ENCODE peak calls at places on chromosomes 12 and 14, in five cellular contexts. O is IMR-90, Z is H9, G is neuronal stem cell, B is mesendoderm. P is an unnamed sample.

GRCh38 chr12:84696281-84696680 is 216.3 kb downstream of the SLC6A15 start:
- DNase-seq in O (no peak), G (no peak), Z (no peak), B (no peak), P (no peak)

GRCh38 chr14:102785598-102785963 is 8.3 kb downstream of the TRAF3 start:
- DNase-seq in G (no peak), B (no peak), Z (no peak), O (no peak), P (no peak)

GRCh38 chr12:12976366-12976765 is 23.7 kb downstream of the HEBP1 start:
- DNase-seq in Z (no peak), O (peak), B (no peak), G (no peak), P (peak)

GRCh38 chr14:84975503-84975902 is 554.4 kb upstream of the FLRT2 start:
- DNase-seq in G (no peak), O (no peak), B (no peak), Z (no peak), P (no peak)

GRCh38 chr14:89249296-89249565 is 167.8 kb downstream of the FOXN3 start:
- DNase-seq in B (peak), O (peak), G (no peak), Z (peak), P (peak)

GRCh38 chr14:106489112-106489881 is 962.9 kb downstream of the TMEM121 start:
- DNase-seq in Z (no peak), B (no peak), O (no peak), G (no peak), P (no peak)

GRCh38 chr14:20630340-20631022 is 11.0 kb downstream of the OR6S1 start:
- DNase-seq in Z (peak), O (peak), B (peak), G (no peak), P (peak)

GRCh38 chr14:41875113-41875512 is 268.4 kb downstream of the LRFN5 start:
- DNase-seq in B (peak), Z (no peak), O (no peak), G (no peak), P (no peak)

DNA sequence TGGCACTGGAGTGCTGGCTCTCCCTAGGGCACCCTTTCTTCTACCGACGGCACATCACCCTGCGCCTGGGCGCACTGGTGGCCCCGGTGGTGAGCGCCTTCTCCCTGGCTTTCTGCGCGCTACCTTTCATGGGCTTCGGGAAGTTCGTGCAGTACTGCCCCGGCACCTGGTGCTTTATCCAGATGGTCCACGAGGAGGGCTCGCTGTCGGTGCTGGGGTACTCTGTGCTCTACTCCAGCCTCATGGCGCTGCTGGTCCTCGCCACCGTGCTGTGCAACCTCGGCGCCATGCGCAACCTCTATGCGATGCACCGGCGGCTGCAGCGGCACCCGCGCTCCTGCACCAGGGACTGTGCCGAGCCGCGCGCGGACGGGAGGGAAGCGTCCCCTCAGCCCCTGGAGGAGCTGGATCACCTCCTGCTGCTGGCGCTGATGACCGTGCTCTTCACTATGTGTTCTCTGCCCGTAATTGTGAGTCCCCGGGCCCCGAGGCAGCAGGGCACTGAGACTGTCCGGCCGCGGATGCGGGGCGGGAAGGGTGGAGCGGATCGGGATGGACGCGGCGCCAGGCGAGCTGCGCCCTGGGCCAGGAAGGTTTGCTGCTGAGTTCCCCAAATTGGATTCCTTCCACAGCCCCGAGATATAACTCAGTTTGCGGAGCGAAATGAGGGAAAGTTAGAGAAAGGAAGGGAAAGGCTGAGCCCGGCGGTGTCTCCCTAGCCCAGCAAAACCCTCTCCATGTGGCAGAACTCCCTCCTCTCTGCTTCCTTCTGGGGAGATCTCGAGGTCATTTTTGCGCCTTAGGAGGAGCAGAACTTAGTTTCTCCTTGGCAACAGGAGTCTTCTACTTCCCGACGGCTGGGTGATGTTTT is 928 bp downstream of the PTGDR start:
- DNase-seq in Z (peak), O (peak), B (peak), G (peak), P (no peak)
- H2BK5ac ChIP-seq in Z (no peak), O (no peak), B (no peak), G (no peak), P (no peak)

DNA sequence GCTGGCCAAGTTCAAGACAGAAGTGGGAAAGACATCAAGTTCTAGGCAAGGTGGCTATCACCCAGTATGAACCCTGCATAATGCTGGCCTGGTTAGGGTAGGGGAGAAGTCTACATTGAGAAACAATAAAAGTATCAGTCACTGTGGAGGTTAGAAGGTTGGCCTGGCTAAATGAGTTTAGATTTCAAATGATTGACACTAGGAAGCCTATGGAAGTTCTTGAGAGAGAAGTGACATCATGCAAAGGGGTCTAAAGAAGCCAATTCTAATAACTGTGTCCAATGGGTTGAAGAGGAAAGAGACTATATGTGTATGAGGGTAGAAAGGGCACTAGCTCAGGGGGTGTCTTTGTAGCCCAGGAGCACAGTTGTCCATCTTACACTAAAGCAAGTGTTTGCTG is 98.5 kb upstream of the MBIP start:
- DNase-seq in G (no peak), O (no peak), Z (no peak), B (no peak), P (no peak)
- H2BK5ac ChIP-seq in G (no peak), O (no peak), Z (no peak), B (no peak), P (no peak)

GRCh38 chr12:121992059-121992879 is 29.4 kb upstream of the BCL7A start:
- DNase-seq in Z (no peak), O (peak), G (no peak), B (no peak), P (peak)
- H2BK5ac ChIP-seq in Z (no peak), O (peak), G (no peak), B (no peak), P (no peak)

DNA sequence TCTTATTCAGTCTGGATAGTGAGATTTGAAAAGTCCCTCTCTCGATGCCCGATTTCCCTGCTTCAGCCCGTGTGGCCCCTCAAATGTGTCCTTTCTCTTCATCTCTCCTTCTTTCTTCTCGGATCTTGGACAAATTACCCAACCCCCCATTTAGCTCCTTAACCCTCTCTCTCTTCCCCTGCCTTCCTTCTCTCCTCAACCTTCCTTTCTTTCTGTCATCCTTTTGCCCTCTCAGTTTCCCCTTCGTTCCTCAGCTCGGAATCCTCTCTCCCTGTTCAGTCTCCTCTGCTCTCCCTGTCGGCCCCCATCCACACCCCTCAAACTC is 5.7 kb downstream of the GPR84 start:
- DNase-seq in O (no peak), B (no peak), G (peak), Z (no peak), P (no peak)
- H2BK5ac ChIP-seq in O (peak), B (peak), G (no peak), Z (no peak), P (peak)

GRCh38 chr14:23487216-23487615 is 17.7 kb downstream of the NGDN start:
- DNase-seq in O (no peak), G (no peak), Z (no peak), B (no peak), P (no peak)

GRCh38 chr14:23483216-23483854 is 13.8 kb downstream of the NGDN start:
- DNase-seq in Z (peak), B (peak), O (peak), G (peak), P (no peak)

GRCh38 chr14:23486116-23486515 is 16.6 kb downstream of the NGDN start:
- DNase-seq in O (no peak), G (no peak), Z (no peak), B (no peak), P (no peak)

GRCh38 chr14:23482814-23483128 is 13.3 kb downstream of the NGDN start:
- DNase-seq in Z (no peak), O (no peak), G (no peak), B (no peak), P (no peak)

GRCh38 chr14:23485311-23485710 is 15.8 kb downstream of the NGDN start:
- DNase-seq in G (no peak), B (peak), O (no peak), Z (peak), P (no peak)
- H2BK5ac ChIP-seq in G (no peak), B (no peak), O (no peak), Z (no peak), P (no peak)

GRCh38 chr12:51246254-51246853 is 7.7 kb downstream of the DAZAP2 start:
- DNase-seq in G (no peak), Z (no peak), O (peak), B (peak), P (no peak)
- H2BK5ac ChIP-seq in G (no peak), Z (no peak), O (peak), B (no peak), P (no peak)

GRCh38 chr14:23670489-23670888 is 34.3 kb downstream of the DHRS2 start:
- DNase-seq in Z (no peak), O (no peak), B (no peak), G (no peak), P (no peak)
- H2BK5ac ChIP-seq in Z (no peak), O (peak), B (no peak), G (no peak), P (peak)

GRCh38 chr12:179885-180284 is 34.1 kb downstream of the SLC6A12 start:
- DNase-seq in Z (no peak), O (no peak), B (no peak), G (no peak), P (no peak)

GRCh38 chr12:179131-179884 is 34.6 kb downstream of the SLC6A12 start:
- DNase-seq in B (peak), G (no peak), Z (no peak), O (no peak), P (no peak)

GRCh38 chr12:180445-180844 is 33.5 kb downstream of the SLC6A12 start:
- DNase-seq in Z (no peak), G (no peak), O (peak), B (no peak), P (peak)

GRCh38 chr12:182381-182883 is 31.5 kb downstream of the SLC6A12 start:
- DNase-seq in Z (no peak), B (no peak), O (peak), G (no peak), P (no peak)

GRCh38 chr12:181921-182320 is 32.0 kb downstream of the SLC6A12 start:
- DNase-seq in G (no peak), O (no peak), Z (no peak), B (no peak), P (no peak)
- H2BK5ac ChIP-seq in G (no peak), O (peak), Z (no peak), B (no peak), P (no peak)

GRCh38 chr14:40099316-40099715 is 667.1 kb upstream of the FBXO33 start:
- DNase-seq in B (peak), O (no peak), G (no peak), Z (no peak), P (no peak)
- H2BK5ac ChIP-seq in B (no peak), O (no peak), G (no peak), Z (no peak), P (no peak)